ENCODE peak calls at places on chromosomes 12 and 14, in eight cellular contexts. K is stimulated activated CD4-positive, alpha-beta T cell treated with anti-CD3 and anti-CD28 coated beads, Interleukin-12 subunit alpha, Interleukin-12 subunit beta, amount 100 ng/mL, for 4 hours; O is effector memory CD8-positive, alpha-beta T cell; C is AG08396; Y is AG09309; L is WTC11; P is T-cell; H is DND-41. V is an unnamed sample.

GRCh38 chr12:123104809-123105208 is 46.1 kb downstream of the PITPNM2 start:
- DNase-seq in C (no peak), O (no peak), K (no peak), Y (no peak), L (no peak), H (no peak), P (no peak), V (no peak)

GRCh38 chr14:74531467-74531866 is 37.9 kb downstream of the ISCA2 start:
- DNase-seq in L (peak), K (no peak), Y (no peak), P (no peak), C (peak), O (no peak), H (no peak), V (no peak)

GRCh38 chr12:113919791-113920190 is 46.3 kb downstream of the RBM19 start:
- DNase-seq in O (no peak), C (no peak), L (no peak), H (no peak), Y (no peak), P (no peak), K (no peak), V (no peak)

GRCh38 chr12:64169999-64170398 is 52.1 kb downstream of the KICS2 start:
- DNase-seq in L (no peak), K (no peak), P (no peak), Y (no peak), C (no peak), H (no peak), O (no peak), V (no peak)

GRCh38 chr14:88354358-88354757 is 31.1 kb upstream of the SPATA7 start:
- DNase-seq in C (no peak), O (no peak), P (no peak), Y (no peak), H (no peak), K (no peak), L (no peak), V (no peak)

GRCh38 chr14:24741871-24742270 is 107.9 kb upstream of the GZMB start:
- DNase-seq in L (no peak), P (no peak), C (peak), H (no peak), K (no peak), Y (peak), O (no peak), V (no peak)

GRCh38 chr14:100303925-100304324 is 2.3 kb downstream of the SLC25A29 start:
- DNase-seq in L (peak), Y (no peak), H (no peak), C (no peak), O (no peak), P (no peak), K (no peak), V (no peak)

GRCh38 chr14:97634786-97635185 is 837.6 kb downstream of the VRK1 start:
- DNase-seq in K (peak), L (no peak), Y (no peak), P (peak), O (no peak), C (no peak), H (no peak), V (no peak)

GRCh38 chr14:58752782-58753181 is 115.0 kb downstream of the DACT1 start:
- DNase-seq in L (no peak), C (no peak), K (no peak), O (no peak), Y (no peak), H (no peak), P (no peak), V (no peak)

GRCh38 chr14:101571004-101571403 is 9.7 kb downstream of the DIO3 start:
- DNase-seq in O (no peak), H (no peak), Y (no peak), K (no peak), C (no peak), P (no peak), L (no peak), V (no peak)

GRCh38 chr14:31834616-31835015 is 242.5 kb upstream of the ARHGAP5 start:
- DNase-seq in H (no peak), K (no peak), P (no peak), L (no peak), O (no peak), C (no peak), Y (no peak), V (no peak)

GRCh38 chr14:34064349-34064748 is 113.5 kb upstream of the EGLN3 start:
- DNase-seq in C (no peak), H (no peak), Y (no peak), O (no peak), P (no peak), L (no peak), K (no peak), V (no peak)

GRCh38 chr12:32551058-32551457 is 128.0 kb upstream of the DNM1L start:
- DNase-seq in L (no peak), O (no peak), P (no peak), C (no peak), H (no peak), K (no peak), Y (no peak), V (no peak)

GRCh38 chr12:74980510-74980909 is 229.1 kb downstream of the KCNC2 start:
- DNase-seq in Y (no peak), K (no peak), O (no peak), P (no peak), L (no peak), H (no peak), C (no peak), V (no peak)